ENCODE peak calls at places on chromosomes 1 and 21, in five cellular contexts. F is prostate gland, W is B cell, V is GM20000, H is mesothelial cell of epicardium. Q is an unnamed sample.
A peak's percentile ranks its signal among the peaks of the same experiment; 100 is the strongest.

GRCh38 chr21:19109694-19110093 is 706.1 kb upstream of the TMPRSS15 start:
- DNase-seq in F (no peak), W (no peak), V (no peak), H (no peak), Q (no peak)

GRCh38 chr1:56137829-56138505 is 441.4 kb downstream of the PLPP3 start:
- DNase-seq in F (no peak), W (no peak), V (no peak), H (no peak), Q (no peak)

GRCh38 chr1:58391056-58391455 is 155.5 kb downstream of the OMA1 start:
- DNase-seq in F (no peak), W (peak; percentile 15), V (no peak), H (no peak), Q (no peak)

GRCh38 chr1:43997295-43997694 is 5.9 kb downstream of the CCDC24 start:
- DNase-seq in F (no peak), W (no peak), V (no peak), H (no peak), Q (no peak)

GRCh38 chr21:40177979-40178378 is 310.7 kb downstream of the PCP4 start:
- DNase-seq in F (no peak), W (no peak), V (no peak), H (no peak), Q (no peak)

GRCh38 chr1:178867670-178868069 is 3.2 kb downstream of the ANGPTL1 start:
- DNase-seq in F (no peak), W (peak; percentile 20), V (no peak), H (no peak), Q (no peak)

GRCh38 chr1:224626042-224626441 is 9.9 kb downstream of the CNIH3 start:
- DNase-seq in F (no peak), W (no peak), V (no peak), H (no peak), Q (no peak)

GRCh38 chr1:228073870-228074545 is 8.5 kb upstream of the ARF1 start:
- DNase-seq in F (no peak), W (no peak), V (no peak), H (no peak), Q (no peak)

GRCh38 chr1:20199410-20199809 is 13.1 kb upstream of the PLA2G2C start:
- DNase-seq in F (no peak), W (no peak), V (no peak), H (no peak), Q (no peak)

GRCh38 chr1:37035828-37036666 is 1.7 kb upstream of the GRIK3 start:
- DNase-seq in F (no peak), W (peak; percentile 70), V (peak; percentile 52), H (no peak), Q (peak; percentile 47)

GRCh38 chr1:181778630-181779285 is 282.8 kb downstream of the ZNF648 start:
- DNase-seq in F (no peak), W (no peak), V (no peak), H (no peak), Q (no peak)

GRCh38 chr1:169528214-169529067 is 42.7 kb upstream of the SLC19A2 start:
- DNase-seq in F (no peak), W (no peak), V (no peak), H (no peak), Q (no peak)

GRCh38 chr1:217522280-217522679 is 108.6 kb downstream of the GPATCH2 start:
- DNase-seq in F (no peak), W (no peak), V (no peak), H (no peak), Q (no peak)

GRCh38 chr1:51627672-51628071 is 10.8 kb downstream of the OSBPL9 start:
- DNase-seq in F (no peak), W (no peak), V (peak; percentile 45), H (no peak), Q (peak; percentile 43)

GRCh38 chr1:181255270-181255929 is 166.9 kb downstream of the IER5 start:
- DNase-seq in F (no peak), W (no peak), V (no peak), H (no peak), Q (no peak)

GRCh38 chr1:8603220-8603616 is 214.2 kb downstream of the RERE start:
- DNase-seq in F (no peak), W (no peak), V (no peak), H (no peak), Q (no peak)

GRCh38 chr1:184838374-184838995 is 83.8 kb upstream of the EDEM3 start:
- DNase-seq in F (peak; percentile 73), W (no peak), V (no peak), H (no peak), Q (no peak)

GRCh38 chr1:248288385-248288784 is 10.6 kb upstream of the OR2T33 start:
- DNase-seq in F (no peak), W (no peak), V (no peak), H (no peak), Q (no peak)

GRCh38 chr1:93471911-93472310 is 24.0 kb downstream of the FNBP1L start:
- DNase-seq in F (peak; percentile 39), W (no peak), V (no peak), H (no peak), Q (no peak)

GRCh38 chr1:29785137-29785527 is 548.8 kb downstream of the PTPRU start:
- DNase-seq in F (peak; percentile 1), W (no peak), V (no peak), H (no peak), Q (no peak)

GRCh38 chr1:51253691-51254090 is 17.6 kb downstream of the RNF11 start:
- DNase-seq in F (no peak), W (no peak), V (no peak), H (no peak), Q (no peak)

GRCh38 chr1:24704411-24705259 is 40.6 kb upstream of the CLIC4 start:
- DNase-seq in F (no peak), W (no peak), V (no peak), H (no peak), Q (no peak)

GRCh38 chr21:36583591-36583990 is 103.7 kb upstream of the CLDN14 start:
- DNase-seq in F (no peak), W (no peak), V (no peak), H (no peak), Q (no peak)

GRCh38 chr21:36579898-36580297 is 100.0 kb upstream of the CLDN14 start:
- DNase-seq in F (no peak), W (no peak), V (no peak), H (no peak), Q (no peak)

GRCh38 chr21:36589352-36589971 is 109.5 kb upstream of the SIM2 start:
- DNase-seq in F (no peak), W (no peak), V (peak; percentile 75), H (no peak), Q (peak; percentile 68)

GRCh38 chr21:36587388-36587787 is 107.5 kb upstream of the CLDN14 start:
- DNase-seq in F (no peak), W (no peak), V (no peak), H (no peak), Q (no peak)

DNA sequence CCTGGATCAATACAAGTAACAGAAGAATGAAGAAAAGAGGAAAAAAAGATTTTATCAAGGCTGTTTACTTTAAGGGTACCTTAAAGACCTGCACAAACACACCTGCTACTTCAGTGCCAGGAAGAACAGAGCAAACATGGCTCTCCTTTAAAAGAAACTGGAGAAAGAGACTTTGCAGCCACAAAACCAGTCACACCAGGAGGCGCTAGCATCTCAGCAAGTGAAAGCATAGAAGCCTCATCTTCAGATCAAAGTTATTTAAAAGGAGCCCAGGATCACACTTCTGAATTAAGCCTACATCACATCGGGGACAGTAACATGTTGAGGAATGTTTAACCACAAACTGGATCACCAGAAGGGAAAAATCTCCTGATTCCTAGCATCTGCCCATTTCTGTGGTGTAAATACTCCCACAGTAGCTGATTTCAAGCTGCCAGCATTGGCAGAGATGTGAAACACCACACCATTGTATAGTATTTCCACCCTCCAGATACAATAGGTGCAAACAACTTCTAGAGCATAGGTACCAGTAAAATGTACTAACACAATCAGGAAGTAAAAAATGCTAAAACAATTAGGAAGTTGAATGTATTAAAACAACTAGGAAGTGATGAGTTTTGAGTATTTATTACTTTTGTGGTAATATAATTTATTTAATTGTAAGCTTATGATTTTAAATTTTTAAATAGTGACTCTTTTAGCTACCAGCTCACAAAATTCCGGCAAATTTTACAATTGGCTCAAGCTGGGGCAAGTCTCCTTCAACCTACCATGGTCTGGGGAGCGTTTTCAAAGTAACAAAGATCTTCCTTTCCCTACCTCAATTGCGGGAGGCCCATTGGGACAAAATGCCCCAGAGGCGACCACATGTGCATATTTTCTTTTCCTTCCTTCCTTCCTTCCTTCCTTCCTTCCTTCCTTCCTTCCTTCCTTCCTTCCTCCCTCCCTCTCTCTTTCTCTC is 105.3 kb upstream of the CLDN14 start:
- DNase-seq in F (peak; percentile 21), W (no peak), V (no peak), H (no peak), Q (peak; percentile 33)
- TF ChIP-seq CTCF in F (no peak), W (no peak), V (no peak), H (no peak), Q (no peak)

GRCh38 chr1:147670319-147671003 is at the start of gene ACP6:
- DNase-seq in F (peak; percentile 96), W (peak; percentile 85), V (peak; percentile 91), H (peak; percentile 80), Q (peak; percentile 90)
- TF ChIP-seq CTCF in F (no peak), W (no peak), V (no peak), H (no peak), Q (no peak)

GRCh38 chr1:46735708-46736324 is 16.9 kb upstream of the EFCAB14 start:
- DNase-seq in F (no peak), W (no peak), V (peak; percentile 49), H (no peak), Q (peak; percentile 35)
- TF ChIP-seq CTCF in F (no peak), W (peak; percentile 15), V (no peak), H (no peak), Q (peak; percentile 23)

GRCh38 chr1:49036700-49037099 is 260.0 kb upstream of the BEND5 start:
- DNase-seq in F (no peak), W (no peak), V (no peak), H (no peak), Q (no peak)
- TF ChIP-seq CTCF in F (no peak), W (no peak), V (no peak), H (no peak), Q (no peak)

DNA sequence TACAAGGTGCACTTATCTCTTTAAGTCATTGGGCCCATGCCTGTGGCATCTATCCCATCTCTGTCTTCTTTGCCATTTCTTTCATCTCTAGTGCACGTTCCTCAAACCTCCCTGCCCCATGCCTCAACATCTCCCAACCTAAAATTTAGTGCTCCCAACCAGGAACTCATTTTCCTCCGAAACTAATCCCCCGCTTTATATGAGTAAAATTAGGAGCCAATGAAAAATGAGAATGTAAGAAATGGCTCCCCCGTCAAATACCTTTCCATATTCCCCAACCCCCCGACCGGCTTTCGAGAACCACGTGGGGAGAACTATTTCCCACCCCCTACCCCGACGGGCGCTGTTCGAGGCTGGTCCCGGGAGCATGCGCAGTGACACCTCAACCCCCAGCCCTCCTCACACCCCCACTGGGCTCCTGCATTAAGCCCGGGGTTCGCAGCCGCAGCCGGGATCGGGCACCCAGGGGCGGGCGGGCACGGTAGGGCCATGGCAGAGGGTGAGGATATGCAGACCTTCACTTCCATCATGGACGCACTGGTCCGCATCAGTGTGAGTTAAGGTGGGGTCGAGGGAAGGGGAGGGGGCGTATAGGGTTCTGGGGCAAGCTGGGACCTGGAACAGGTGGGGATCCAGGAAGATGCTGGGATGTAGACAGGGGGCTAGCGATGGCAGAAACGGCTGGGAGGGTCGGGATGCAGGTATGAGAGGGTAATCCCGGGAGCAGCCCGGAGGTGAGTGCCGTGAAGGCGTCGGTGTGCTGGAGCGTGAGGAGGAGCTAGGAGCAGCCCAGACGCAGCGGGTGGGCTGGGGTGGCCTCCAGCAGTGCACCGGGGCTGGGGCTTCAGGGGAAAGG is at the start of gene TRIM46:
- DNase-seq in F (no peak), W (peak; percentile 79), V (peak; percentile 81), H (no peak), Q (peak; percentile 83)
- TF ChIP-seq CTCF in F (no peak), W (peak; percentile 53), V (no peak), H (no peak), Q (no peak)

GRCh38 chr1:245825128-245825901 is 670.5 kb downstream of the KIF26B start:
- DNase-seq in F (no peak), W (no peak), V (no peak), H (no peak), Q (no peak)
- TF ChIP-seq CTCF in F (no peak), W (no peak), V (no peak), H (no peak), Q (no peak)